ENCODE peak calls at places on chromosomes 2 and 18, in six cellular contexts. One of them, this sample, is unnamed. For H3K36me3, the result is how much of the 10 kb centered on the place peaks cover.

GRCh38 chr2:72278046-72278445 is 130.4 kb upstream of the CYP26B1 start:
- DNase-seq in left lung: no peak
- DNase-seq in endodermal cell: no peak
- DNase-seq in kidney: no peak
- DNase-seq in neural progenitor cell: no peak
- DNase-seq in psoas muscle: no peak
- DNase-seq in this sample: no peak

GRCh38 chr2:3097804-3098203 is 279.8 kb downstream of the EIPR1 start:
- DNase-seq in left lung: no peak
- DNase-seq in endodermal cell: no peak
- DNase-seq in kidney: peak
- DNase-seq in neural progenitor cell: no peak
- DNase-seq in psoas muscle: no peak
- DNase-seq in this sample: no peak

GRCh38 chr2:17163628-17164027 is 354.6 kb downstream of the RAD51AP2 start:
- DNase-seq in left lung: no peak
- DNase-seq in endodermal cell: no peak
- DNase-seq in kidney: no peak
- DNase-seq in neural progenitor cell: no peak
- DNase-seq in psoas muscle: no peak
- DNase-seq in this sample: no peak

GRCh38 chr2:123566291-123566946 is 458.7 kb upstream of the CNTNAP5 start:
- DNase-seq in left lung: no peak
- DNase-seq in endodermal cell: no peak
- DNase-seq in kidney: no peak
- DNase-seq in neural progenitor cell: peak
- DNase-seq in psoas muscle: no peak
- DNase-seq in this sample: no peak

GRCh38 chr2:121664086-121664485 is 14.8 kb upstream of the CLASP1 start:
- DNase-seq in left lung: no peak
- DNase-seq in endodermal cell: no peak
- DNase-seq in kidney: no peak
- DNase-seq in neural progenitor cell: no peak
- DNase-seq in psoas muscle: no peak
- DNase-seq in this sample: no peak

GRCh38 chr2:191474459-191474858 is 203.5 kb upstream of the NABP1 start:
- DNase-seq in left lung: no peak
- DNase-seq in endodermal cell: no peak
- DNase-seq in kidney: no peak
- DNase-seq in neural progenitor cell: no peak
- DNase-seq in psoas muscle: no peak
- DNase-seq in this sample: no peak

GRCh38 chr2:63435080-63435479 is 153.2 kb downstream of the WDPCP start:
- DNase-seq in left lung: no peak
- DNase-seq in endodermal cell: no peak
- DNase-seq in kidney: no peak
- DNase-seq in neural progenitor cell: no peak
- DNase-seq in psoas muscle: no peak
- DNase-seq in this sample: no peak

GRCh38 chr18:68742206-68742605 is 27.3 kb upstream of the TMX3 start:
- DNase-seq in left lung: no peak
- DNase-seq in endodermal cell: no peak
- DNase-seq in kidney: no peak
- DNase-seq in neural progenitor cell: no peak
- DNase-seq in psoas muscle: no peak
- DNase-seq in this sample: no peak

GRCh38 chr2:43486604-43487003 is 109.2 kb downstream of the THADA start:
- DNase-seq in left lung: peak
- DNase-seq in endodermal cell: no peak
- DNase-seq in kidney: no peak
- DNase-seq in neural progenitor cell: no peak
- DNase-seq in psoas muscle: no peak
- DNase-seq in this sample: no peak

GRCh38 chr2:24919977-24920812 is at the start of gene ADCY3:
- DNase-seq in left lung: peak
- DNase-seq in endodermal cell: peak
- DNase-seq in kidney: peak
- DNase-seq in neural progenitor cell: peak
- DNase-seq in psoas muscle: peak
- DNase-seq in this sample: no peak

GRCh38 chr2:17327649-17328048 is 190.6 kb downstream of the RAD51AP2 start:
- DNase-seq in left lung: no peak
- DNase-seq in endodermal cell: no peak
- DNase-seq in kidney: no peak
- DNase-seq in neural progenitor cell: no peak
- DNase-seq in psoas muscle: no peak
- DNase-seq in this sample: no peak

GRCh38 chr18:58572181-58572580 is 56.7 kb downstream of the ALPK2 start:
- DNase-seq in left lung: no peak
- DNase-seq in endodermal cell: no peak
- DNase-seq in kidney: no peak
- DNase-seq in neural progenitor cell: no peak
- DNase-seq in psoas muscle: no peak
- DNase-seq in this sample: no peak

GRCh38 chr18:75915941-75916640 is 488.6 kb upstream of the SMIM21 start:
- DNase-seq in left lung: no peak
- DNase-seq in endodermal cell: peak
- DNase-seq in kidney: peak
- DNase-seq in neural progenitor cell: peak
- DNase-seq in psoas muscle: no peak
- DNase-seq in this sample: no peak

GRCh38 chr2:6401301-6401700 is 464.4 kb downstream of the CMPK2 start:
- DNase-seq in left lung: no peak
- DNase-seq in endodermal cell: no peak
- DNase-seq in kidney: no peak
- DNase-seq in neural progenitor cell: no peak
- DNase-seq in psoas muscle: no peak
- DNase-seq in this sample: no peak
- H3K27ac ChIP-seq in left lung: no peak
- H3K27ac ChIP-seq in endodermal cell: no peak
- H3K27ac ChIP-seq in kidney: no peak
- H3K27ac ChIP-seq in neural progenitor cell: no peak
- H3K27ac ChIP-seq in psoas muscle: no peak
- H3K27ac ChIP-seq in this sample: no peak

GRCh38 chr2:20302019-20302418 is 48.6 kb downstream of the PUM2 start:
- DNase-seq in left lung: no peak
- DNase-seq in endodermal cell: no peak
- DNase-seq in kidney: no peak
- DNase-seq in neural progenitor cell: no peak
- DNase-seq in psoas muscle: no peak
- DNase-seq in this sample: no peak
- H3K36me3 ChIP-seq in left lung: under half
- H3K36me3 ChIP-seq in endodermal cell: half or more
- H3K36me3 ChIP-seq in kidney: under half
- H3K36me3 ChIP-seq in neural progenitor cell: under half
- H3K36me3 ChIP-seq in psoas muscle: half or more
- H3K36me3 ChIP-seq in this sample: half or more

GRCh38 chr18:34048423-34048822 is 176.3 kb downstream of the NOL4 start:
- DNase-seq in left lung: no peak
- DNase-seq in endodermal cell: no peak
- DNase-seq in kidney: no peak
- DNase-seq in neural progenitor cell: peak
- DNase-seq in psoas muscle: no peak
- DNase-seq in this sample: no peak
- TF ChIP-seq CTCF in left lung: no peak
- TF ChIP-seq CTCF in endodermal cell: no peak
- TF ChIP-seq CTCF in kidney: no peak
- TF ChIP-seq CTCF in neural progenitor cell: no peak
- TF ChIP-seq CTCF in psoas muscle: no peak
- TF ChIP-seq CTCF in this sample: no peak

GRCh38 chr18:77366067-77366724 is 116.5 kb downstream of the GALR1 start:
- DNase-seq in left lung: no peak
- DNase-seq in endodermal cell: no peak
- DNase-seq in kidney: no peak
- DNase-seq in neural progenitor cell: no peak
- DNase-seq in psoas muscle: no peak
- DNase-seq in this sample: no peak
- H3K27ac ChIP-seq in left lung: no peak
- H3K27ac ChIP-seq in endodermal cell: no peak
- H3K27ac ChIP-seq in kidney: no peak
- H3K27ac ChIP-seq in neural progenitor cell: no peak
- H3K27ac ChIP-seq in psoas muscle: no peak
- H3K27ac ChIP-seq in this sample: no peak

GRCh38 chr2:233760043-233760442 is at the start of gene UGT1A1:
- DNase-seq in left lung: no peak
- DNase-seq in endodermal cell: no peak
- DNase-seq in kidney: no peak
- DNase-seq in neural progenitor cell: no peak
- DNase-seq in psoas muscle: no peak
- DNase-seq in this sample: no peak

GRCh38 chr2:233758849-233759248 is 1.2 kb upstream of the UGT1A1 start:
- DNase-seq in left lung: no peak
- DNase-seq in endodermal cell: no peak
- DNase-seq in kidney: no peak
- DNase-seq in neural progenitor cell: no peak
- DNase-seq in psoas muscle: no peak
- DNase-seq in this sample: no peak

GRCh38 chr2:233758168-233758567 is 1.9 kb upstream of the UGT1A1 start:
- DNase-seq in left lung: no peak
- DNase-seq in endodermal cell: no peak
- DNase-seq in kidney: no peak
- DNase-seq in neural progenitor cell: no peak
- DNase-seq in psoas muscle: no peak
- DNase-seq in this sample: no peak

GRCh38 chr2:233756429-233757081 is 3.5 kb upstream of the UGT1A1 start:
- DNase-seq in left lung: no peak
- DNase-seq in endodermal cell: no peak
- DNase-seq in kidney: no peak
- DNase-seq in neural progenitor cell: no peak
- DNase-seq in psoas muscle: no peak
- DNase-seq in this sample: no peak

GRCh38 chr2:233754872-233755611 is 5.0 kb upstream of the UGT1A1 start:
- DNase-seq in left lung: no peak
- DNase-seq in endodermal cell: no peak
- DNase-seq in kidney: no peak
- DNase-seq in neural progenitor cell: no peak
- DNase-seq in psoas muscle: no peak
- DNase-seq in this sample: no peak
- H3K36me3 ChIP-seq in left lung: under half
- H3K36me3 ChIP-seq in endodermal cell: under half
- H3K36me3 ChIP-seq in kidney: under half
- H3K36me3 ChIP-seq in neural progenitor cell: under half
- H3K36me3 ChIP-seq in psoas muscle: under half
- H3K36me3 ChIP-seq in this sample: under half

GRCh38 chr2:241851325-241852115 is 7.2 kb downstream of the PDCD1 start:
- DNase-seq in left lung: no peak
- DNase-seq in endodermal cell: peak
- DNase-seq in kidney: no peak
- DNase-seq in neural progenitor cell: no peak
- DNase-seq in psoas muscle: no peak
- DNase-seq in this sample: no peak
- TF ChIP-seq CTCF in left lung: no peak
- TF ChIP-seq CTCF in endodermal cell: no peak
- TF ChIP-seq CTCF in kidney: no peak
- TF ChIP-seq CTCF in neural progenitor cell: no peak
- TF ChIP-seq CTCF in psoas muscle: no peak
- TF ChIP-seq CTCF in this sample: no peak

GRCh38 chr2:20617081-20617575 is 33.8 kb downstream of the HS1BP3 start:
- DNase-seq in left lung: peak
- DNase-seq in endodermal cell: peak
- DNase-seq in kidney: peak
- DNase-seq in neural progenitor cell: peak
- DNase-seq in psoas muscle: peak
- DNase-seq in this sample: no peak

GRCh38 chr2:20619624-20620024 is 31.3 kb downstream of the HS1BP3 start:
- DNase-seq in left lung: peak
- DNase-seq in endodermal cell: peak
- DNase-seq in kidney: peak
- DNase-seq in neural progenitor cell: no peak
- DNase-seq in psoas muscle: peak
- DNase-seq in this sample: no peak

GRCh38 chr2:20618886-20619521 is 31.9 kb downstream of the HS1BP3 start:
- DNase-seq in left lung: peak
- DNase-seq in endodermal cell: peak
- DNase-seq in kidney: peak
- DNase-seq in neural progenitor cell: no peak
- DNase-seq in psoas muscle: peak
- DNase-seq in this sample: no peak

GRCh38 chr2:20617892-20618467 is 32.9 kb downstream of the HS1BP3 start:
- DNase-seq in left lung: peak
- DNase-seq in endodermal cell: peak
- DNase-seq in kidney: peak
- DNase-seq in neural progenitor cell: peak
- DNase-seq in psoas muscle: peak
- DNase-seq in this sample: peak

DNA sequence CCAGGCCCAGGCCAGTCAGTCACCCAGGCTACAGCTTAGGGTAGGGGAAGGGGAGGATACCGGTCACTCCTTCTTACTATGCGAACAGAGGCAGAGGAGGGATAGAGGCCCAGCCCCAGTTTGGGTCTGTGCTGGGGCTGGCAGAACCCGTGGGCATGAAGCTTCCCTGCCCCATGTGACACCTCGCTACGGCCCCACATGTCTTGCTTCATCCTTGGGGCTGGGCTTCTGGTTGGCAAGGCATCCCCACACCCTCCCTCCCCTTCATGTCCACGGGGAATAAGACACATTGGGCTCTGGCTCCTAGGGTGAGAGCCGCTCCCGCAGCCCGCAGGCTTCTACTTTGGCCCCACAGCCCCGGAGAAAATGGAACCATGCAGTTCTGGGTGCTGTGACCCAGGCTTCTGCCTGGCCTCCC is 32.4 kb downstream of the HS1BP3 start:
- DNase-seq in left lung: peak
- DNase-seq in endodermal cell: no peak
- DNase-seq in kidney: no peak
- DNase-seq in neural progenitor cell: no peak
- DNase-seq in psoas muscle: peak
- DNase-seq in this sample: no peak
- H3K27ac ChIP-seq in left lung: peak
- H3K27ac ChIP-seq in endodermal cell: peak
- H3K27ac ChIP-seq in kidney: peak
- H3K27ac ChIP-seq in neural progenitor cell: no peak
- H3K27ac ChIP-seq in psoas muscle: peak
- H3K27ac ChIP-seq in this sample: peak

This sample was measured in esophagus squamous epithelium.